ENCODE peak calls at places on chromosomes 4 and X, in five cellular contexts. E is GM23338, N is pancreas, H is small intestine, V is IMR-90. T is an unnamed sample.

GRCh38 chr4:972651-973424 is 531 bp downstream of the DGKQ start:
- DNase-seq in E (peak; percentile 65), N (peak; percentile 70), H (peak; percentile 49), V (no peak), T (no peak)

GRCh38 chrX:81414630-81415029 is 212.7 kb downstream of the SH3BGRL start:
- DNase-seq in E (no peak), N (no peak), H (no peak), V (no peak), T (no peak)

GRCh38 chr4:165826166-165826565 is 46.9 kb upstream of the TLL1 start:
- DNase-seq in E (no peak), N (no peak), H (peak; percentile 10), V (no peak), T (no peak)

GRCh38 chr4:79404666-79405065 is 3.4 kb downstream of the GK2 start:
- DNase-seq in E (no peak), N (no peak), H (no peak), V (no peak), T (no peak)

GRCh38 chr4:38565271-38566199 is 98.5 kb upstream of the KLF3 start:
- DNase-seq in E (no peak), N (no peak), H (peak; percentile 41), V (peak; percentile 82), T (no peak)

GRCh38 chrX:31201503-31201902 is 129.7 kb upstream of the FTHL17 start:
- DNase-seq in E (no peak), N (no peak), H (no peak), V (no peak), T (no peak)

GRCh38 chr4:13455411-13455810 is 28.7 kb downstream of the RAB28 start:
- DNase-seq in E (no peak), N (no peak), H (no peak), V (peak; percentile 76), T (no peak)

GRCh38 chr4:83285022-83285387 is 407 bp upstream of the COQ2 start:
- DNase-seq in E (peak; percentile 47), N (no peak), H (peak; percentile 54), V (peak; percentile 29), T (no peak)

GRCh38 chrX:139930923-139931645 is 1.8 kb downstream of the ATP11C start:
- DNase-seq in E (peak; percentile 25), N (no peak), H (peak; percentile 48), V (no peak), T (peak; percentile 64)

GRCh38 chrX:69163936-69164741 is 1.1 kb downstream of the PJA1 start:
- DNase-seq in E (peak; percentile 55), N (peak; percentile 42), H (peak; percentile 23), V (no peak), T (no peak)

GRCh38 chr4:80231180-80231579 is 33.9 kb downstream of the PRDM8 start:
- DNase-seq in E (no peak), N (no peak), H (no peak), V (no peak), T (no peak)

DNA sequence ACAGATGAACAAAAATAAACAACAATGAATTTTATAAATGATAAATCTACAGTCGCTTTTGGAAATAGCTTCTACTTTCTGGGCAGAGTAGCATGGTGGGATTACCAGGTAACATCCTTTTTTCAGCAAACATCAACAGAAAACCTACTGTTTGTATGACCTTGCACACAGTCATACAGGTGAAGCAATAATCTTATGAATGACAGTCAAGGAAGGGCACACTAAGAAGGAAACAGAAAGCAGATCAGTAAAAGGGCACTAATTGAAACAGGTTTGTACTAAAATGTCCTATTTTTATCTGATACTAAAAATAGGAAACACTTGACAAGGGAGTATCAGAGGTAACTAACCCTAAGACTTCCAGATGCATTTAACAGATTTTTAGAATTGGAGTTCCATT is 108.9 kb downstream of the DLG3 start:
- DNase-seq in E (no peak), N (no peak), H (peak; percentile 14), V (no peak), T (no peak)
- H3K27ac ChIP-seq in E (no peak overlapping the region), N (no peak overlapping the region), H (no peak overlapping the region), V (no peak overlapping the region), T (no peak overlapping the region)

GRCh38 chr4:139460565-139460964 is 6.6 kb downstream of the RAB33B start:
- DNase-seq in E (peak; percentile 84), N (no peak), H (no peak), V (no peak), T (no peak)

GRCh38 chr4:139457318-139457717 is 3.4 kb downstream of the RAB33B start:
- DNase-seq in E (no peak), N (no peak), H (peak; percentile 25), V (no peak), T (no peak)

GRCh38 chr4:139461022-139461421 is 7.1 kb downstream of the RAB33B start:
- DNase-seq in E (peak; percentile 85), N (no peak), H (no peak), V (no peak), T (no peak)

GRCh38 chr4:139458999-139459398 is 5.1 kb downstream of the RAB33B start:
- DNase-seq in E (no peak), N (no peak), H (peak; percentile 75), V (no peak), T (no peak)

GRCh38 chr4:139458543-139458942 is 4.6 kb downstream of the RAB33B start:
- DNase-seq in E (no peak), N (no peak), H (no peak), V (no peak), T (no peak)
- H3K4me3 ChIP-seq in E (no peak overlapping the region), N (no peak overlapping the region), H (no peak overlapping the region), V (no peak overlapping the region), T (peak overlapping the region; percentile 32)

DNA sequence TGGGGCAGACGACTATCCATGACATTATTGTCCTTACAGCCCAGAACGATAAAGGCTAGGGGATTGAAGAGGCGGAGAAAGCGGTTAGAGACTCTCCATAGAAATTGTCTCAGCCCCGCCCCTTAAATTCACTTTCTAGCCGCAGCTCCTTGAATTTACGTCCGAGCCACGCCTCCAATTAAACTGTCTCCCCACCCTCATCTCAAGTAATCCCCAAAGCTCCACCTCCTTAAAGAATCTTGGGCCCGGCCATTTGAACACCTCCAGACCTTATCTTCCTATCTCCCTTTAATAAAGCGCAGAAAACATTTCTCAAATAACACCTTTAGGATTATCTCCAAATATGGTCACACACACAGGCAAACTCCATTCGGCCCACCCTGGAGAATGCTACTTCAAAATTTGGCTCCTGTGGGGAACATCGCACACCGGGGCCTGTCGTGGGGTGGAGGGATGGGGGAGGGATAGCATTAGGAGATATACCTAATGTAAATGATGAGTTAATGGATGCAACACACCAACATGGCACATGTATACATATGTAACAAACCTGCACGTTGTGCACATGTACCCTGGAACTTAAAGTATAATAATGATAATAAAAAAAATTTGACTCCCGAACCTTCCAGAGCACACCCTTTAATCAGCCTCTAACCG is 7.2 kb upstream of the MAGIX start:
- DNase-seq in E (peak; percentile 92), N (no peak), H (peak; percentile 82), V (peak; percentile 58), T (no peak)
- H3K27ac ChIP-seq in E (peak overlapping the region; percentile 70), N (peak overlapping the region; percentile 60), H (peak overlapping the region; percentile 85), V (peak overlapping the region; percentile 66), T (peak overlapping the region; percentile 72)

GRCh38 chrX:65667157-65667502 is 324 bp upstream of the MSN start:
- DNase-seq in E (no peak), N (no peak), H (no peak), V (no peak), T (no peak)
- H3K4me3 ChIP-seq in E (peak overlapping the region; percentile 62), N (peak overlapping the region; percentile 45), H (peak overlapping the region; percentile 58), V (no peak overlapping the region), T (no peak overlapping the region)

GRCh38 chrX:48468693-48469691 is 1.1 kb downstream of the SLC38A5 start:
- DNase-seq in E (peak; percentile 65), N (no peak), H (no peak), V (no peak), T (peak; percentile 39)

GRCh38 chrX:48470833-48471118 is 716 bp upstream of the SLC38A5 start:
- DNase-seq in E (no peak), N (no peak), H (no peak), V (no peak), T (no peak)

GRCh38 chrX:48471504-48471903 is 1.4 kb upstream of the SLC38A5 start:
- DNase-seq in E (no peak), N (no peak), H (no peak), V (no peak), T (no peak)

GRCh38 chrX:48472225-48472624 is 2.2 kb upstream of the SLC38A5 start:
- DNase-seq in E (peak; percentile 12), N (peak; percentile 58), H (no peak), V (no peak), T (no peak)

GRCh38 chrX:48470110-48470832 is at the start of gene SLC38A5:
- DNase-seq in E (no peak), N (no peak), H (no peak), V (no peak), T (no peak)
- H3K27ac ChIP-seq in E (no peak within 1 kb of the TSS), N (no peak within 1 kb of the TSS), H (no peak within 1 kb of the TSS), V (no peak within 1 kb of the TSS), T (no peak within 1 kb of the TSS)

GRCh38 chrX:109601458-109601857 is 23.5 kb downstream of the KCNE5 start:
- DNase-seq in E (no peak), N (no peak), H (no peak), V (no peak), T (no peak)

GRCh38 chrX:109596015-109596414 is 29.0 kb downstream of the KCNE5 start:
- DNase-seq in E (no peak), N (no peak), H (no peak), V (no peak), T (no peak)

DNA sequence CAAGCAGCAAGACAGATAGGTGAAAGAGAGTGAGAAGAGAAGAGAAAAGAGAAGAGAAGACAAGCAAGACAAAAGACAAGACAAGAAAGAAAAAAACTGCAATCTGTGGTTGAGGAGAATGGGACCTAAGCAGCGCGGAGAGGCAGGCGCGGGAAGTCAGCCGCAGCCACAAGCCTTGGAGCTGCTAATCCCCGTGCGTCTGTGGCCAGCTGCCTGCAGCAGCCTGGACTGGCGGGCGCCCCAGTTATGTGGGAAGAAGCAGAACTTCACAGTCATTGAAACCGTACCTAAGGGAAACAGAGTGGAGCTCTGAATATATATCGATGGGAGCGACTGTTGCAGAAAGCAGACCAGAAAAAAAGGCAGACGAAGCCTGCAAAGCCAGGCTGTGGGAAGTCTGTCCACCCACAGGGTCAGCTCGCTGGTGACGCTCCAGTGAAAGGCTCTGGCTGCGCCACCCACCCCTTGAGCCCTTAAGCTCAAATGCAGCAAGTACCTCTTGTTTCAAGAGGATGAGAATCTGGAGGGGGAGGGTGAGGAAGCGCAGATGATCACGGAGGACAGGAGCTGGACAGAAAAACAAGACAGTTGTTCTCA is 24.8 kb downstream of the KCNE5 start:
- DNase-seq in E (peak; percentile 32), N (no peak), H (no peak), V (no peak), T (no peak)
- H3K4me3 ChIP-seq in E (peak overlapping the region; percentile 39), N (no peak overlapping the region), H (no peak overlapping the region), V (no peak overlapping the region), T (no peak overlapping the region)

GRCh38 chr4:6751611-6752485 is 30.7 kb upstream of the KIAA0232 start:
- DNase-seq in E (no peak), N (no peak), H (no peak), V (peak; percentile 10), T (peak; percentile 59)
- H3K27ac ChIP-seq in E (no peak overlapping the region), N (no peak overlapping the region), H (peak overlapping the region; percentile 71), V (no peak overlapping the region), T (peak overlapping the region; percentile 47)

T was measured in right lobe of liver.